ENCODE peak calls at places on chromosome 12, in four cellular contexts. N is SK-N-SH, O is K562, R is HepG2. X is an unnamed sample.

GRCh38 chr12:125210104-125210755 is 145.0 kb downstream of the AACS start:
- DNase-seq in O (no peak), N (no peak), R (no peak), X (no peak)

GRCh38 chr12:40689576-40689975 is 2.7 kb upstream of the CNTN1 start:
- DNase-seq in R (no peak), O (no peak), N (no peak), X (no peak)

GRCh38 chr12:82876075-82876474 is 189.4 kb downstream of the TMTC2 start:
- DNase-seq in N (no peak), R (no peak), O (no peak), X (no peak)

GRCh38 chr12:108667349-108667748 is 33.7 kb upstream of the SELPLG start:
- DNase-seq in N (no peak), O (no peak), R (peak), X (no peak)

GRCh38 chr12:106452309-106452708 is 94.8 kb downstream of the POLR3B start:
- DNase-seq in N (no peak), O (no peak), R (no peak), X (no peak)

GRCh38 chr12:118874698-118875548 is 106.4 kb upstream of the SRRM4 start:
- DNase-seq in R (no peak), N (no peak), O (no peak), X (peak)

GRCh38 chr12:93550748-93551611 is 21.5 kb upstream of the SOCS2 start:
- DNase-seq in R (no peak), O (no peak), N (no peak), X (no peak)

GRCh38 chr12:104715562-104716182 is 242.4 kb downstream of the SLC41A2 start:
- DNase-seq in O (no peak), R (no peak), N (peak), X (no peak)

GRCh38 chr12:114314974-114315720 is 90.8 kb downstream of the TBX5 start:
- DNase-seq in N (no peak), O (no peak), R (no peak), X (no peak)

GRCh38 chr12:119176267-119177055 is 2.3 kb upstream of the HSPB8 start:
- DNase-seq in R (peak), O (no peak), N (no peak), X (peak)

GRCh38 chr12:54431911-54432814 is 13.1 kb upstream of the ITGA5 start:
- DNase-seq in O (peak), N (no peak), R (no peak), X (peak)

GRCh38 chr12:82800185-82800584 is 113.5 kb downstream of the TMTC2 start:
- DNase-seq in O (no peak), N (peak), R (no peak), X (no peak)

GRCh38 chr12:104974626-104975290 is 11.4 kb upstream of the NOPCHAP1 start:
- DNase-seq in N (no peak), O (no peak), R (no peak), X (no peak)

GRCh38 chr12:51753980-51754675 is 94.4 kb downstream of the FIGNL2 start:
- DNase-seq in N (no peak), R (no peak), O (no peak), X (no peak)

GRCh38 chr12:14243941-14244340 is 121.5 kb upstream of the ATF7IP start:
- DNase-seq in O (no peak), N (no peak), R (no peak), X (no peak)

GRCh38 chr12:29901585-29901984 is 117.8 kb upstream of the TMTC1 start:
- DNase-seq in R (peak), N (no peak), O (no peak), X (peak)

GRCh38 chr12:72272731-72273498 is 745 bp downstream of the TRHDE start:
- DNase-seq in O (no peak), N (peak), R (no peak), X (peak)

GRCh38 chr12:12528361-12529092 is 34.1 kb downstream of the DUSP16 start:
- DNase-seq in R (no peak), N (no peak), O (no peak), X (no peak)

GRCh38 chr12:56258068-56258819 is at the start of gene ANKRD52:
- DNase-seq in O (peak), N (peak), R (peak), X (peak)

GRCh38 chr12:59403259-59403932 is 192.4 kb upstream of the SLC16A7 start:
- DNase-seq in N (peak), O (no peak), R (peak), X (peak)

GRCh38 chr12:115335048-115335447 is 651.1 kb upstream of the TBX3 start:
- DNase-seq in R (no peak), O (no peak), N (no peak), X (no peak)

GRCh38 chr12:114163766-114164165 is 197.6 kb upstream of the RBM19 start:
- DNase-seq in R (peak), O (no peak), N (no peak), X (no peak)

GRCh38 chr12:96256672-96257361 is 62.6 kb downstream of the ELK3 start:
- DNase-seq in O (no peak), R (no peak), N (no peak), X (no peak)

GRCh38 chr12:128815779-128816642 is 7.7 kb downstream of the SLC15A4 start:
- DNase-seq in N (no peak), R (no peak), O (no peak), X (no peak)

GRCh38 chr12:128818065-128819022 is 5.4 kb downstream of the SLC15A4 start:
- DNase-seq in N (no peak), R (no peak), O (no peak), X (no peak)

GRCh38 chr12:128816643-128816920 is 7.2 kb downstream of the SLC15A4 start:
- DNase-seq in O (no peak), N (no peak), R (no peak), X (no peak)

GRCh38 chr12:128819293-128820144 is 4.2 kb downstream of the SLC15A4 start:
- DNase-seq in O (no peak), N (no peak), R (no peak), X (no peak)

DNA sequence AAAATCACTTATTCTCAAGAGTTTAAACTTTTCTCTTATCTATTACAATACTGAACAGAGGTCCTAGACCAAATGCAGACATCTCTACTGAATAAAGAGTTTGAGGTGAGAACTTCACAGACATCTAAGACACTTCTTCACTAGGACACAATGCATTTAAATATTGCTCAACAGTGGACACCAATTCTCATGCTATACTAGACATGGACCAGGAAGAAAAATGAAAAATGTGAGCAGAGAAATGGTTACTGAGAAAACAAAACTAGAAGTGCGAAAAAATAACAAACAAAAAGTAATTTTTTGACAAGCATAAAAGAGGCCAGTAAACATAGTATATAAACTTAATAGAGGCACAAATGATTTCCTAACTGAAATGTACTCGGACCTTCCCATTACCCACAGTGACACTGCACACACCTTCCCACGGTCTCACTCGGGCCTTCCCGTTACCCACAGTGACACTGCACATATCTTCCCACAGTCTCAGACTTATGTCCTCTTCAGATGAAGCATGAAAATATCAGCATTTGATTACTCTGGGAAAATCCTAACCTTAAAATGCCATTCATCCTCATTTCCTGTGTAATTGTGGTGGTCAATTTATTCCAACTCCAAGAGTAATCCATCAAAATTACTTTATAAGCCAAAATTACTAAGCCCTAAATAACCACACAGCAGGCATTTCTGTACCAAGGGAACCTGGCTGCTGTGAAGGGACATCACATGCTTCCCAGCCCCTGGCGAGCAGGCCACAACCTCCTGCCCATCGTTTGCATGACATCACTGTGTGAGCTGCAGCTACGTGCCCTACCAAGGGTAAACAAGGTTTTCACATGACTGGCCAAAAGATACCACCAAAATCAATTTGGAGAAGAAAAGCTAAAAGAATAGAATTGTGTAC is 6.4 kb downstream of the SLC15A4 start:
- DNase-seq in O (no peak), R (no peak), N (peak), X (no peak)
- TF ChIP-seq FOXJ3 in O (no peak), R (no peak), N (no peak), X (no peak)

GRCh38 chr12:49225551-49226166 is 36.8 kb upstream of the TUBA1A start:
- DNase-seq in N (no peak), O (no peak), R (no peak), X (no peak)
- TF ChIP-seq FOXJ3 in N (no peak), O (no peak), R (no peak), X (no peak)

GRCh38 chr12:98699568-98699967 is 54.5 kb downstream of the APAF1 start:
- DNase-seq in R (no peak), O (no peak), N (no peak), X (no peak)
- TF ChIP-seq FOXJ3 in R (no peak), O (no peak), N (no peak), X (no peak)

GRCh38 chr12:100794441-100795192 is at the start of gene ANO4:
- DNase-seq in N (peak), O (no peak), R (no peak), X (peak)
- TF ChIP-seq FOXJ3 in N (no peak), O (no peak), R (no peak), X (no peak)

GRCh38 chr12:76863811-76864210 is 15.0 kb downstream of the CSRP2 start:
- DNase-seq in N (no peak), O (no peak), R (no peak), X (no peak)

GRCh38 chr12:76864791-76865400 is 13.9 kb downstream of the CSRP2 start:
- DNase-seq in R (no peak), N (no peak), O (no peak), X (no peak)

GRCh38 chr12:76860301-76860700 is 18.5 kb downstream of the CSRP2 start:
- DNase-seq in O (no peak), R (no peak), N (no peak), X (no peak)

GRCh38 chr12:76866146-76866545 is 12.7 kb downstream of the CSRP2 start:
- DNase-seq in N (no peak), R (no peak), O (no peak), X (no peak)

DNA sequence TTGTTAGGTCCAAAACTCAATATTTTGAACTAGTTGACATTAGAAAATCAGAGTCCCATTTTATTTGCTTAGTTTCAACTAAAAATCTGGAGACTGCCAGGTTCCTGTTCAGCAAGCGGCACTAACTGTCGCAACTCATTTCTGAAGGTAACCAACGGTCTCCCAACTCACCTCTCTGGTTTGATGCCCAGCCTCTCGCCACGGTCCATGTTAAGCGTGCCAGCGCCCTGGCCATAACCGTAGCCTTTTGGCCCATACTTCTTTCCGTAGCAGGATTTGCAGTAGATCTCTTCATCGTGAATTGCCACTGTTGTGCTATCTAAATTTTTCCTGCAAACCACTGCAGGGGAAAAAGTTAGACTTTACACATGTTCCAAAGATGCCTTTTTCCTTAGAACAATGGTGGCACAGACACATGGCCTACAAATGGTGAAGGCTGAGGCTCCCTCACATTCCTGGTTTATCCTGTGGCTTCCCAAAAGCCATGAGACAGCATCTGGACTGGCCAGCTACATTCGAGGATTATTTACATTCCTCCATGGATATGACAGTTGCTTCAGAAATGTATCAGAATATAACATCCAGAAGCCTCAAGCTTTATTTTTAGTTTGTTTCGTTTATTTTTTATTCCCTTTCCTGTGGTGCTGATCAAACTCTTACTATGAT is 15.7 kb downstream of the CSRP2 start:
- DNase-seq in O (no peak), N (no peak), R (no peak), X (no peak)
- TF ChIP-seq FOXJ3 in O (no peak), N (no peak), R (no peak), X (no peak)

GRCh38 chr12:100166232-100166631 is 23.6 kb upstream of the BLTP3B start:
- DNase-seq in O (no peak), N (no peak), R (no peak), X (no peak)

GRCh38 chr12:100164153-100164704 is 21.6 kb upstream of the BLTP3B start:
- DNase-seq in N (no peak), O (no peak), R (no peak), X (no peak)

GRCh38 chr12:100159391-100160104 is 16.9 kb upstream of the BLTP3B start:
- DNase-seq in O (no peak), N (no peak), R (no peak), X (no peak)

GRCh38 chr12:100165356-100165755 is 22.7 kb upstream of the BLTP3B start:
- DNase-seq in O (no peak), N (no peak), R (no peak), X (no peak)

DNA sequence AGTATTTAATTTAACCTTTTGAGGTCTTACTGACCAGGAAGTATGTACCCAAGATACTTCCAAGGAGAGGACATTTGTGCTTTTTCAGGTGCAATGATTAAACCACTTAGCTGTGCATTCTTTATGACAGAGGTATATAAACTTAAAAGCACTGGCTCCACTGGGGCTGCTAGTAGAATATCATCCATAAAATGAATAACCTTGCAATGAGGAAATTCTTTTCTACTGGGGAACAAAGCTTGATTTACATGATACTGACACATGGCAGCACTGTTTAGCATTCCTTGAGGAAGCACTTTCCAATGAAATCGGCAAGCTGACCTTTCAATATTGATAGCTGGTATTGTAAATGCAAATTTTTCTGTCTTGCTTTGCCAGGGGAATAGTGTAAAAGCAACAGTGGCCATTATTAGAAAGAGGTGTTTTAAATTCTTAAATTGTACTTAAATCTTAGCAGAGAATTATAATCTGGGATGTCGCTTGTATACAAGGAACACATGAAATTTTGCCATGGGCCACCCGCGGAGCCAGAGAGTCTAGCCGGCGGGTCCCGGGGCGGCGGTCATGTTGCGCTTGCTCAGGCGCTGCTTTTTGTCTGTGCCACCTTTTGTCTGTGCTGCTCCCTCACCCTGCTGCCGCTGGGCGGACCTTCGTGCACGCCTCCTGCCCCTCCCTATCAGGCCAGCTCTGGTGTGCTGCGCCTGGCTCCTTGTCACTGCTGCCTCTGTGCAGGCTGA is 20.9 kb upstream of the BLTP3B start:
- DNase-seq in R (no peak), O (peak), N (peak), X (peak)
- TF ChIP-seq FOXJ3 in R (no peak), O (no peak), N (no peak), X (no peak)

X was measured in WTC11.